ENCODE peak calls at places on chromosomes 5 and 9, in four cellular contexts. B is HepG2, J is GM12878, R is A549. P is an unnamed sample.

GRCh38 chr5:16937503-16938161 is 1.5 kb upstream of the MYO10 start:
- DNase-seq in B (no peak), J (no peak), R (no peak), P (no peak)

GRCh38 chr5:136080113-136080482 is 51.3 kb downstream of the TGFBI start:
- DNase-seq in B (no peak), J (no peak), R (no peak), P (no peak)

GRCh38 chr5:178331491-178331981 is 98.9 kb upstream of the PHYKPL start:
- DNase-seq in B (no peak), J (no peak), R (no peak), P (no peak)

GRCh38 chr9:32590898-32591297 is 17.9 kb upstream of the NDUFB6 start:
- DNase-seq in B (no peak), J (no peak), R (no peak), P (no peak)

GRCh38 chr5:18745591-18745987 is 1111.3 kb downstream of the TAF11L14 start:
- DNase-seq in B (peak), J (no peak), R (peak), P (no peak)

GRCh38 chr5:58019614-58020013 is 440.3 kb downstream of the PLK2 start:
- DNase-seq in B (no peak), J (no peak), R (peak), P (no peak)

GRCh38 chr5:170542691-170543275 is 39.0 kb downstream of the KCNIP1 start:
- DNase-seq in B (no peak), J (no peak), R (no peak), P (no peak)

GRCh38 chr9:15211994-15212501 is 95.0 kb downstream of the TTC39B start:
- DNase-seq in B (peak), J (no peak), R (no peak), P (no peak)

GRCh38 chr5:95411476-95411875 is 20.3 kb downstream of the FAM81B start:
- DNase-seq in B (no peak), J (no peak), R (no peak), P (no peak)

GRCh38 chr5:26553079-26553478 is 485.3 kb downstream of the CDH9 start:
- DNase-seq in B (no peak), J (no peak), R (peak), P (peak)

GRCh38 chr5:74630387-74631087 is 10.0 kb downstream of the ENC1 start:
- DNase-seq in B (no peak), J (no peak), R (peak), P (no peak)

GRCh38 chr9:1458503-1458902 is 408.3 kb downstream of the DMRT2 start:
- DNase-seq in B (no peak), J (no peak), R (peak), P (no peak)

GRCh38 chr5:159003045-159004030 is 96.4 kb downstream of the EBF1 start:
- DNase-seq in B (no peak), J (no peak), R (peak), P (no peak)

GRCh38 chr5:149895416-149896345 is 48.9 kb downstream of the PDE6A start:
- DNase-seq in B (no peak), J (no peak), R (no peak), P (no peak)

GRCh38 chr5:166320923-166321480 is 1970.4 kb upstream of the WWC1 start:
- DNase-seq in B (no peak), J (no peak), R (no peak), P (no peak)

DNA sequence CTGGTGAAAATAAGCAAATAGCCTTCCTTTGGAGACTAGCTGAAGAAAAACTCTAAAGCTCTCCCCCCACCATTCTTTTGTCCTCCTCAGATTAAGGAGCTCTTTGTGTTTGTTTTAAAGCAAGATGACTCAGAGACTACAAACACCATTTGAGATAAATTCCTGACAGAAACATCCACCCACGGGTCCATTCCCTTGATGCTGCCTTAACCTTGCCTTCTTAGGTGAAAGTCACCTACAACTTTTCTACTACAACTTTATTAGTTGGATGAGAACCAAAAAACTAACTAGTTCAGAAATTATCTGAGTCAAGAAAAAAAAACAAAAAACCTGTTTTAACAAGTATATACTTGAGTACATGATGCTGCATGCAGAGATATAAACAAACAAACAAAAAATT is 831.1 kb downstream of the NR2F1-AS1 start:
- DNase-seq in B (peak), J (no peak), R (peak), P (no peak)
- TF ChIP-seq BHLHE40 in B (no peak), J (no peak), R (no peak), P (no peak)

GRCh38 chr5:14937277-14937676 is 65.7 kb upstream of the ANKH start:
- DNase-seq in B (no peak), J (no peak), R (no peak), P (no peak)

GRCh38 chr5:14930486-14930885 is 58.9 kb upstream of the ANKH start:
- DNase-seq in B (no peak), J (no peak), R (no peak), P (no peak)

GRCh38 chr5:14936588-14936987 is 65.0 kb upstream of the ANKH start:
- DNase-seq in B (no peak), J (no peak), R (no peak), P (no peak)

GRCh38 chr5:14932902-14933475 is 61.4 kb upstream of the ANKH start:
- DNase-seq in B (no peak), J (no peak), R (no peak), P (no peak)

GRCh38 chr5:14935341-14935740 is 63.8 kb upstream of the ANKH start:
- DNase-seq in B (no peak), J (no peak), R (no peak), P (no peak)
- TF ChIP-seq BHLHE40 in B (no peak), J (no peak), R (no peak), P (no peak)

DNA sequence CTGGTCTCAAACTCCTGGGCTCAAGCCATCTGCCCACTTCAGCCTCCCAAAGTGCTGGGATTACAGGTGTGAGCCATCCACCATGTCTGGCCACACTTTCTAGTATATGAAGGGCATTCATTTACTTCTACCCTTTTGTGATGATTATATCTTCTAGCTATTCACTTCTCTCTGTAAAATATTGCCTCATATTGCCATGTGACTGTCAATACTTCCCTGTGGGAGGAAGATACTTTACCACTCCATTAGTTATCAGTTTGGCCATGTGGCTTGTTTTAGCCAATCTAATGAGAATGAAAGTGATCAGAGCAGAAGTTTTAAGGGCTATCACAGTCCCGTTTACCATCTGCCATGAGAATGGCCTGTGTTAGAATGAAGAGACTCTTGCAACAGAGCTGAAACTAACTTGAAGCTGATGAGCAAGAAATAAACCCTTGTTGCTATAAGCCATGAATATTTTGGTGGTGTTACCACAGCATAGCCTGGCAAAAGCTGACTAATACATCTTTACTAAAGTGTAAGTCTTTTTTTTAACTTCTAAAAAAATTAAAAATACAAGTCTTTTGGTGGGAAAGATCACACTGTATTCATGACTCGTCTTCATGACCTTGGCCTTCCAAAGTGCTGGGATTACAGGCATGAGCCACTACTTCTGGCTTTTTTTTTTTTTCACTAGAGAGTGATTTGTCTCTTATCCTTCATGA is 68.0 kb upstream of the CTNNA1 start:
- DNase-seq in B (no peak), J (no peak), R (no peak), P (no peak)
- TF ChIP-seq BHLHE40 in B (no peak), J (no peak), R (no peak), P (no peak)

GRCh38 chr9:91840882-91841281 is 109.1 kb downstream of the ROR2 start:
- DNase-seq in B (no peak), J (no peak), R (no peak), P (no peak)

GRCh38 chr9:91841591-91841990 is 108.4 kb downstream of the ROR2 start:
- DNase-seq in B (no peak), J (no peak), R (no peak), P (no peak)

GRCh38 chr9:91840469-91840868 is 109.6 kb downstream of the ROR2 start:
- DNase-seq in B (no peak), J (no peak), R (no peak), P (no peak)

GRCh38 chr9:91837982-91838731 is 111.9 kb downstream of the ROR2 start:
- DNase-seq in B (no peak), J (no peak), R (peak), P (peak)

DNA sequence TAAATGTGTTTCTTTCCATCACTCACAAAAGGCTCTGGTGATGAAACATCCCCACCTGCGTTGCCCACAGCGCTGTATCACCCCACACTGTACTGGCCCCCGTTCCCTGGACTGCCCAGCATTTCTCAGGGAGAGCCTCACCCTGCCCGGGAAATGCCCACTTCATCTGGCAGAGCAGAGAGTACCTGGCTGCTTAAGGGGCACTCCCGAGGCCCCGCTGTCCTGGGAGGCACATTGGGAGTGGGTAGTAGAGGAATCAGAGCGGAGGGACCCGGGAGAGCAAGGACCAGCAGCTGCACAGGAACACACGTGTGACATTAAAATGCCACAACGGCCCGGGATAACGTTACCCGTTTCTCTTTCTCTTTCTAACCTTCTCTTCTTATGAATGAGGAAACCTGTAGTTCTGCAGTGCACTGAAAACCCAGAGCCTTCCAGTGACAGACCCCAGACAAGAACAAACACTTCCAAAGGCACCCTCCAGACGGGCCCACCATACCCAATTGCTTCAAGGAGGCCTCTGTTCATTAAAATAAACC is 110.0 kb downstream of the ROR2 start:
- DNase-seq in B (no peak), J (no peak), R (no peak), P (no peak)
- TF ChIP-seq BHLHE40 in B (no peak), J (no peak), R (no peak), P (no peak)

DNA sequence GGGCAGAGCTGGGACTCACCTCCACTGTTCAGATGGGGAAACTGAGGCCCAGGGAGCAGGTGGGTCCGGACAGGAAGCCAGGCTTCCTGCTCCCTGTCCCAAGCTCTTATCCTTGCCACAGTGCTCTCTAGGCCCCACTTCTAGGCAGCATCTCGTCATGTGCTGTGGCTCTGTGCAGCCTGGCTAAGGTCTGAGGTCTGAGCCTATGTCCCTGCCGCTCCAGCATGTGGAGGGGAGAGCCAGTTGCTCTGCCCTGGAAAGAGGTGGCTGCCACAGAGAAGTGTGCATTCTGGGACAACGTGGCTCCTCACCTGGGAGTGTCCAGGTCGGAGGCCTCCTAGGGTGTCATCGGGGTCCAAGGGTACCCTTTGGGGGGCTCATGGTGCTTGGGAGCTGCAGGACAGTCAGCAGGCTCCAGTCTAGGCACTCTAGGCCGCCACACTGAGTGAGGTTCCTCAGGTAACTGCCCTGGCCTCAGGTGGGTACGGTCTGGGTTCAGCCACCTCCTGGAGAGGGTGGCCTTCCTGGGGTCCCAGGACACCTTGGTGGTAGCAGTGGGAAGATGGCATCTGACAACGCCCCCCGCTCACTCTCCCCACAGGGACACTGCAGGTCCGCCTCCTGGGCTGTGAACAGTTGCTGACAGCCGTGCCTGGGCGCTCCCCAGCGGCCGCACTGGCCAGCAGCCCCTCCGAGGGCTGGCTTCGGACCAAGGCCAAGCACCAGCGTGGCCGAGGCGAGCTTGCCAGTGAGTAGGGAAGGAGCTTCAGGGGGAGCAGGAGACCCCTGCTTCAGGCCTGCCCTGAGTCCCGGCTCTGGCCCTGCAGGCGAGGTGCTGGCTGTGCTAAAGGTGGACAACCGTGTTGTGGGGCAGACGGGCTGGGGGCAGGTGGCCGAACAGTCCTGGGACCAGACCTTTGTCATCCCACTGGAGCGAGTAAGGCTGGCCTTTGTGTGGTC is 10.4 kb downstream of the PKN3 start:
- DNase-seq in B (no peak), J (no peak), R (no peak), P (no peak)
- TF ChIP-seq BHLHE40 in B (no peak), J (no peak), R (no peak), P (no peak)

GRCh38 chr9:98369471-98369870 is 114.0 kb upstream of the TBC1D2 start:
- DNase-seq in B (no peak), J (no peak), R (no peak), P (no peak)
- TF ChIP-seq BHLHE40 in B (no peak), J (no peak), R (no peak), P (no peak)

DNA sequence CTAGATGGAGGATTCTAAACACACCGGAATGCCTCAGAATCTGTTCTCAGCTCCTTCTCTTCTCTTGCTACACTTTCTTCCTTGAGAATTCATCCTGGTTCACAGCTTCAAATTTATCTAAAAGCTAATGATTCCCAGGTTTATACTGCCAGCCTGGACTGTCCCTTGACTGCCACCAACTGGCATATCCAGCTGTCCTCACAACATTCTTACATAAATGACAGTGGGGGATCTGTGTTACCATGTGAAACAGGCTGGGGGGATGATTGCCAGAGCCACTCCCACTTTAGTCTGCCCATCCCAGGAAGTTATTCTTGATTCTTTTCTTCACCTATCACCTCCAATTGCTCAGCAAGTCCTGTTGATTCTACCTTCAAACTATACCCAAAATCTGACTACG is 27.2 kb upstream of the ZFR start:
- DNase-seq in B (no peak), J (no peak), R (peak), P (no peak)
- TF ChIP-seq BHLHE40 in B (no peak), J (no peak), R (no peak), P (no peak)